ENCODE peak calls at places on chromosomes 4 and X, in seven cellular contexts. One of them, this sample, is unnamed.

GRCh38 chr4:152949930-152950329 is 13.8 kb downstream of the FHDC1 start:
- DNase-seq in Peyer's patch: no peak
- DNase-seq in cardiac muscle cell: no peak
- DNase-seq in dorsolateral prefrontal cortex: no peak
- DNase-seq in AG04450: no peak
- DNase-seq in left lung: no peak
- DNase-seq in CD4-positive, CD25-positive, alpha-beta regulatory T cell: no peak
- DNase-seq in this sample: no peak

GRCh38 chrX:104254442-104255115 is at the start of gene ESX1:
- DNase-seq in dorsolateral prefrontal cortex: no peak
- DNase-seq in CD4-positive, CD25-positive, alpha-beta regulatory T cell: no peak
- DNase-seq in Peyer's patch: no peak
- DNase-seq in cardiac muscle cell: peak; percentile 44
- DNase-seq in left lung: no peak
- DNase-seq in AG04450: no peak
- DNase-seq in this sample: no peak

GRCh38 chr4:8285143-8285975 is 15.8 kb downstream of the HTRA3 start:
- DNase-seq in cardiac muscle cell: no peak
- DNase-seq in left lung: peak; percentile 49
- DNase-seq in dorsolateral prefrontal cortex: no peak
- DNase-seq in Peyer's patch: no peak
- DNase-seq in CD4-positive, CD25-positive, alpha-beta regulatory T cell: no peak
- DNase-seq in AG04450: no peak
- DNase-seq in this sample: no peak

GRCh38 chr4:32569844-32570243 is 1849.7 kb downstream of the PCDH7 start:
- DNase-seq in Peyer's patch: no peak
- DNase-seq in dorsolateral prefrontal cortex: no peak
- DNase-seq in CD4-positive, CD25-positive, alpha-beta regulatory T cell: no peak
- DNase-seq in cardiac muscle cell: no peak
- DNase-seq in left lung: no peak
- DNase-seq in AG04450: no peak
- DNase-seq in this sample: no peak

GRCh38 chr4:27463816-27464215 is 603.2 kb downstream of the STIM2 start:
- DNase-seq in AG04450: no peak
- DNase-seq in Peyer's patch: no peak
- DNase-seq in CD4-positive, CD25-positive, alpha-beta regulatory T cell: no peak
- DNase-seq in dorsolateral prefrontal cortex: no peak
- DNase-seq in left lung: no peak
- DNase-seq in cardiac muscle cell: no peak
- DNase-seq in this sample: no peak

GRCh38 chr4:41657561-41657960 is 91.0 kb downstream of the PHOX2B start:
- DNase-seq in left lung: no peak
- DNase-seq in AG04450: no peak
- DNase-seq in cardiac muscle cell: no peak
- DNase-seq in CD4-positive, CD25-positive, alpha-beta regulatory T cell: no peak
- DNase-seq in dorsolateral prefrontal cortex: no peak
- DNase-seq in Peyer's patch: no peak
- DNase-seq in this sample: no peak

GRCh38 chrX:56798866-56799864 is 70.1 kb downstream of the NBDY start:
- DNase-seq in CD4-positive, CD25-positive, alpha-beta regulatory T cell: no peak
- DNase-seq in Peyer's patch: peak; percentile 2
- DNase-seq in cardiac muscle cell: no peak
- DNase-seq in left lung: no peak
- DNase-seq in AG04450: no peak
- DNase-seq in dorsolateral prefrontal cortex: peak; percentile 59
- DNase-seq in this sample: peak; percentile 32

GRCh38 chr4:10697071-10697470 is 12.5 kb upstream of the CLNK start:
- DNase-seq in left lung: no peak
- DNase-seq in cardiac muscle cell: no peak
- DNase-seq in Peyer's patch: no peak
- DNase-seq in dorsolateral prefrontal cortex: no peak
- DNase-seq in AG04450: no peak
- DNase-seq in CD4-positive, CD25-positive, alpha-beta regulatory T cell: no peak
- DNase-seq in this sample: no peak

GRCh38 chr4:20248155-20248558 is 3.5 kb upstream of the SLIT2 start:
- DNase-seq in Peyer's patch: no peak
- DNase-seq in dorsolateral prefrontal cortex: no peak
- DNase-seq in left lung: no peak
- DNase-seq in AG04450: peak; percentile 55
- DNase-seq in cardiac muscle cell: peak; percentile 74
- DNase-seq in CD4-positive, CD25-positive, alpha-beta regulatory T cell: no peak
- DNase-seq in this sample: no peak

GRCh38 chr4:77010841-77011354 is 61.3 kb downstream of the SEPTIN11 start:
- DNase-seq in left lung: no peak
- DNase-seq in dorsolateral prefrontal cortex: no peak
- DNase-seq in CD4-positive, CD25-positive, alpha-beta regulatory T cell: no peak
- DNase-seq in AG04450: no peak
- DNase-seq in cardiac muscle cell: no peak
- DNase-seq in Peyer's patch: no peak
- DNase-seq in this sample: no peak

GRCh38 chr4:71259911-71260331 is 78.9 kb upstream of the SLC4A4 start:
- DNase-seq in dorsolateral prefrontal cortex: no peak
- DNase-seq in left lung: no peak
- DNase-seq in CD4-positive, CD25-positive, alpha-beta regulatory T cell: no peak
- DNase-seq in Peyer's patch: no peak
- DNase-seq in AG04450: no peak
- DNase-seq in cardiac muscle cell: no peak
- DNase-seq in this sample: no peak

GRCh38 chr4:82951196-82951595 is 50.7 kb downstream of the THAP9 start:
- DNase-seq in Peyer's patch: no peak
- DNase-seq in CD4-positive, CD25-positive, alpha-beta regulatory T cell: no peak
- DNase-seq in cardiac muscle cell: no peak
- DNase-seq in dorsolateral prefrontal cortex: no peak
- DNase-seq in left lung: no peak
- DNase-seq in AG04450: no peak
- DNase-seq in this sample: no peak

GRCh38 chr4:183153190-183153916 is 54.3 kb downstream of the WWC2 start:
- DNase-seq in left lung: no peak
- DNase-seq in dorsolateral prefrontal cortex: no peak
- DNase-seq in CD4-positive, CD25-positive, alpha-beta regulatory T cell: no peak
- DNase-seq in AG04450: no peak
- DNase-seq in Peyer's patch: no peak
- DNase-seq in cardiac muscle cell: no peak
- DNase-seq in this sample: no peak

GRCh38 chr4:88219099-88219498 is 60.7 kb upstream of the ABCG2 start:
- DNase-seq in left lung: no peak
- DNase-seq in Peyer's patch: no peak
- DNase-seq in cardiac muscle cell: peak; percentile 68
- DNase-seq in dorsolateral prefrontal cortex: no peak
- DNase-seq in CD4-positive, CD25-positive, alpha-beta regulatory T cell: peak; percentile 60
- DNase-seq in AG04450: peak; percentile 21
- DNase-seq in this sample: no peak

GRCh38 chr4:124483043-124483906 is 229.3 kb downstream of the ANKRD50 start:
- DNase-seq in left lung: no peak
- DNase-seq in Peyer's patch: no peak
- DNase-seq in dorsolateral prefrontal cortex: no peak
- DNase-seq in CD4-positive, CD25-positive, alpha-beta regulatory T cell: no peak
- DNase-seq in AG04450: no peak
- DNase-seq in cardiac muscle cell: peak; percentile 64
- DNase-seq in this sample: no peak

GRCh38 chr4:81164623-81165416 is 50.2 kb downstream of the PRKG2 start:
- DNase-seq in AG04450: peak; percentile 8
- DNase-seq in dorsolateral prefrontal cortex: no peak
- DNase-seq in Peyer's patch: peak; percentile 59
- DNase-seq in left lung: no peak
- DNase-seq in cardiac muscle cell: no peak
- DNase-seq in CD4-positive, CD25-positive, alpha-beta regulatory T cell: no peak
- DNase-seq in this sample: no peak

GRCh38 chr4:114613579-114613978 is 15.0 kb downstream of the UGT8 start:
- DNase-seq in left lung: no peak
- DNase-seq in AG04450: no peak
- DNase-seq in Peyer's patch: no peak
- DNase-seq in dorsolateral prefrontal cortex: no peak
- DNase-seq in cardiac muscle cell: no peak
- DNase-seq in CD4-positive, CD25-positive, alpha-beta regulatory T cell: no peak
- DNase-seq in this sample: no peak

GRCh38 chr4:128385683-128386304 is 98.2 kb upstream of the PGRMC2 start:
- DNase-seq in AG04450: no peak
- DNase-seq in left lung: no peak
- DNase-seq in CD4-positive, CD25-positive, alpha-beta regulatory T cell: no peak
- DNase-seq in Peyer's patch: no peak
- DNase-seq in cardiac muscle cell: no peak
- DNase-seq in dorsolateral prefrontal cortex: no peak
- DNase-seq in this sample: no peak

GRCh38 chr4:184787766-184788503 is 37.8 kb downstream of the ACSL1 start:
- DNase-seq in left lung: no peak
- DNase-seq in dorsolateral prefrontal cortex: no peak
- DNase-seq in AG04450: no peak
- DNase-seq in CD4-positive, CD25-positive, alpha-beta regulatory T cell: no peak
- DNase-seq in Peyer's patch: no peak
- DNase-seq in cardiac muscle cell: no peak
- DNase-seq in this sample: no peak

GRCh38 chrX:25105251-25105650 is 89.5 kb upstream of the ARX start:
- DNase-seq in AG04450: no peak
- DNase-seq in dorsolateral prefrontal cortex: no peak
- DNase-seq in cardiac muscle cell: no peak
- DNase-seq in left lung: no peak
- DNase-seq in Peyer's patch: no peak
- DNase-seq in CD4-positive, CD25-positive, alpha-beta regulatory T cell: no peak
- DNase-seq in this sample: no peak

GRCh38 chr4:79678472-79679202 is 270.6 kb upstream of the GK2 start:
- DNase-seq in AG04450: no peak
- DNase-seq in CD4-positive, CD25-positive, alpha-beta regulatory T cell: no peak
- DNase-seq in dorsolateral prefrontal cortex: no peak
- DNase-seq in left lung: no peak
- DNase-seq in Peyer's patch: no peak
- DNase-seq in cardiac muscle cell: no peak
- DNase-seq in this sample: no peak

GRCh38 chr4:18847276-18847890 is 825.8 kb upstream of the LCORL start:
- DNase-seq in Peyer's patch: no peak
- DNase-seq in dorsolateral prefrontal cortex: no peak
- DNase-seq in cardiac muscle cell: no peak
- DNase-seq in left lung: no peak
- DNase-seq in AG04450: no peak
- DNase-seq in CD4-positive, CD25-positive, alpha-beta regulatory T cell: no peak
- DNase-seq in this sample: no peak

GRCh38 chrX:136170109-136170800 is 22.9 kb downstream of the FHL1 start:
- DNase-seq in dorsolateral prefrontal cortex: no peak
- DNase-seq in AG04450: no peak
- DNase-seq in Peyer's patch: no peak
- DNase-seq in left lung: no peak
- DNase-seq in cardiac muscle cell: no peak
- DNase-seq in CD4-positive, CD25-positive, alpha-beta regulatory T cell: no peak
- DNase-seq in this sample: no peak

GRCh38 chr4:73705056-73705432 is 35.3 kb upstream of the CXCL8 start:
- DNase-seq in Peyer's patch: no peak
- DNase-seq in AG04450: no peak
- DNase-seq in cardiac muscle cell: no peak
- DNase-seq in left lung: no peak
- DNase-seq in CD4-positive, CD25-positive, alpha-beta regulatory T cell: no peak
- DNase-seq in dorsolateral prefrontal cortex: no peak
- DNase-seq in this sample: no peak

GRCh38 chrX:9825966-9826365 is 39.7 kb downstream of the SHROOM2 start:
- DNase-seq in dorsolateral prefrontal cortex: no peak
- DNase-seq in Peyer's patch: no peak
- DNase-seq in AG04450: no peak
- DNase-seq in left lung: no peak
- DNase-seq in cardiac muscle cell: no peak
- DNase-seq in CD4-positive, CD25-positive, alpha-beta regulatory T cell: no peak
- DNase-seq in this sample: no peak

GRCh38 chr4:96698891-96699290 is 859.0 kb downstream of the PDHA2 start:
- DNase-seq in dorsolateral prefrontal cortex: no peak
- DNase-seq in left lung: no peak
- DNase-seq in CD4-positive, CD25-positive, alpha-beta regulatory T cell: no peak
- DNase-seq in Peyer's patch: no peak
- DNase-seq in cardiac muscle cell: no peak
- DNase-seq in AG04450: no peak
- DNase-seq in this sample: no peak
- H3K27ac ChIP-seq in dorsolateral prefrontal cortex: no peak overlapping the region
- H3K27ac ChIP-seq in left lung: no peak overlapping the region
- H3K27ac ChIP-seq in CD4-positive, CD25-positive, alpha-beta regulatory T cell: no peak overlapping the region
- H3K27ac ChIP-seq in Peyer's patch: no peak overlapping the region
- H3K27ac ChIP-seq in cardiac muscle cell: no peak overlapping the region
- H3K27ac ChIP-seq in AG04450: no peak overlapping the region
- H3K27ac ChIP-seq in this sample: no peak overlapping the region

GRCh38 chrX:120761810-120762209 is 113.9 kb downstream of the CT47B1 start:
- DNase-seq in CD4-positive, CD25-positive, alpha-beta regulatory T cell: no peak
- DNase-seq in Peyer's patch: no peak
- DNase-seq in AG04450: no peak
- DNase-seq in cardiac muscle cell: no peak
- DNase-seq in left lung: no peak
- DNase-seq in dorsolateral prefrontal cortex: no peak
- DNase-seq in this sample: no peak
- H3K27ac ChIP-seq in CD4-positive, CD25-positive, alpha-beta regulatory T cell: no peak overlapping the region
- H3K27ac ChIP-seq in Peyer's patch: no peak overlapping the region
- H3K27ac ChIP-seq in AG04450: no peak overlapping the region
- H3K27ac ChIP-seq in cardiac muscle cell: no peak overlapping the region
- H3K27ac ChIP-seq in left lung: no peak overlapping the region
- H3K27ac ChIP-seq in dorsolateral prefrontal cortex: no peak overlapping the region
- H3K27ac ChIP-seq in this sample: no peak overlapping the region

DNA sequence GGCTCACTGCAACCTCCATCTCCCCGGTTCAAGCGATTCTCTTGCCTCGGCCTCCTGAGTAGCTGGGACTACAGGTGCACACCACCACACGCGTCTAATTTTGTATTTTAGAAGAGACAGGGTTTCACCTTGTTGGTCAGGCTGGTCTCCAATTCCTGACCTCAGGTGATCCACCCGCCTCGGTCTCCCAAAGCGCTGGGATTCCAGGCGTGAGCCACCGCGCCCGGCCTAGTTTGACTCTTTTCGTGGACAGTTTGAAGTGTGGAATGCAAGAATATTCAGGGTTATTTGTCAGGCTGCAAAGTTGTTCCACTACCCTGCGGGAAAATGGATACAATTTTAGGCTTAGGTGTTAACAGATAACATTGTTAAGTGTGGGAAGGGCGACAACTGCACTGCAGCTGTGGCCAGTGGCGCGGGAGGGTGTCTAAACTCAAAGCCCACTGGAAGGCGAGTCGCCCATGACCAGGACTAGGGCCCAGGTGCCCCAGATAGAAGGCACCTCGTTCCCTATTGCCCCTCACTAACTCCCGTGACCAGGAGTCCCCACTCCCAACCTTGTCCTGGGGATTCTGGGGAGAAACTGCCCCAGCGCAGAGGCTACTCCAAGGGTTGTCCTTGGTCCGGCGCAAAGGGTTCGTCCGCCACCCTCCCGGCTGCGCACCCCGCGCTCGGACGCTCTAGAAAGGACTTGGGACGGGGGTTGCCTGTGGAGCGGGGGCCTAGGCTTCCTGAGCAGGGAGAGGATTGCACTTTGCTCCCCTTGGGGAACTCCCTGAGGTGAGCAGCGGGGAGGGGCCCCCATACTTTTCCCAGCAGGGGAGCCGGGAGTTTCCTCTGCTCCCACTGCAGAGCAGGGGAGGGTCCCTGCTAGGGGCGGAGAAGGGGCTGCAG is 1.1 kb upstream of the CD99 start:
- DNase-seq in AG04450: no peak
- DNase-seq in Peyer's patch: peak; percentile 89
- DNase-seq in dorsolateral prefrontal cortex: no peak
- DNase-seq in CD4-positive, CD25-positive, alpha-beta regulatory T cell: no peak
- DNase-seq in left lung: no peak
- DNase-seq in cardiac muscle cell: no peak
- DNase-seq in this sample: no peak
- H3K27ac ChIP-seq in AG04450: no peak overlapping the region
- H3K27ac ChIP-seq in Peyer's patch: peak overlapping the region; percentile 82
- H3K27ac ChIP-seq in dorsolateral prefrontal cortex: no peak overlapping the region
- H3K27ac ChIP-seq in CD4-positive, CD25-positive, alpha-beta regulatory T cell: no peak overlapping the region
- H3K27ac ChIP-seq in left lung: no peak overlapping the region
- H3K27ac ChIP-seq in cardiac muscle cell: peak overlapping the region; percentile 86
- H3K27ac ChIP-seq in this sample: peak overlapping the region; percentile 60

GRCh38 chrX:131728295-131729145 is 184.6 kb downstream of the OR13H1 start:
- DNase-seq in CD4-positive, CD25-positive, alpha-beta regulatory T cell: peak; percentile 90
- DNase-seq in AG04450: no peak
- DNase-seq in dorsolateral prefrontal cortex: peak; percentile 68
- DNase-seq in Peyer's patch: no peak
- DNase-seq in cardiac muscle cell: no peak
- DNase-seq in left lung: no peak
- DNase-seq in this sample: no peak
- H3K27ac ChIP-seq in CD4-positive, CD25-positive, alpha-beta regulatory T cell: no peak overlapping the region
- H3K27ac ChIP-seq in AG04450: no peak overlapping the region
- H3K27ac ChIP-seq in dorsolateral prefrontal cortex: peak overlapping the region; percentile 97
- H3K27ac ChIP-seq in Peyer's patch: no peak overlapping the region
- H3K27ac ChIP-seq in cardiac muscle cell: no peak overlapping the region
- H3K27ac ChIP-seq in left lung: peak overlapping the region; percentile 91
- H3K27ac ChIP-seq in this sample: no peak overlapping the region